ENCODE peak calls at places on chromosome 4, in five cellular contexts. P is vagina; R is fibroblast of lung; B is right lobe of liver; F is effector memory CD4-positive, alpha-beta T cell. X is an unnamed sample.

GRCh38 chr4:128220286-128221235 is 67.1 kb downstream of the PGRMC2 start:
- DNase-seq in P (no peak), R (peak; percentile 74), B (no peak), F (no peak), X (no peak)

GRCh38 chr4:113444386-113444785 is 317.2 kb downstream of the CAMK2D start:
- DNase-seq in P (no peak), R (peak; percentile 85), B (no peak), F (no peak), X (no peak)

GRCh38 chr4:102342404-102343074 is 2.7 kb downstream of the SLC39A8 start:
- DNase-seq in P (no peak), R (no peak), B (no peak), F (no peak), X (no peak)

GRCh38 chr4:139773560-139774318 is 108.1 kb downstream of the MGST2 start:
- DNase-seq in P (no peak), R (no peak), B (no peak), F (no peak), X (no peak)

GRCh38 chr4:75745721-75746199 is 21.4 kb downstream of the USO1 start:
- DNase-seq in P (no peak), R (no peak), B (no peak), F (no peak), X (no peak)

GRCh38 chr4:142840516-142841123 is 5.5 kb downstream of the INPP4B start:
- DNase-seq in P (no peak), R (peak; percentile 79), B (no peak), F (no peak), X (no peak)

GRCh38 chr4:167581449-167581965 is 347.2 kb upstream of the SPOCK3 start:
- DNase-seq in P (no peak), R (no peak), B (peak; percentile 40), F (no peak), X (peak; percentile 23)

GRCh38 chr4:149896428-149896827 is 80.8 kb upstream of the IQCM start:
- DNase-seq in P (no peak), R (peak; percentile 72), B (no peak), F (no peak), X (no peak)

GRCh38 chr4:3374667-3375066 is 67.1 kb upstream of the HGFAC start:
- DNase-seq in P (no peak), R (no peak), B (peak; percentile 60), F (no peak), X (no peak)

GRCh38 chr4:184475096-184475461 is 729 bp upstream of the IRF2 start:
- DNase-seq in P (no peak), R (peak; percentile 71), B (peak; percentile 66), F (peak; percentile 43), X (peak; percentile 78)

GRCh38 chr4:162497564-162498167 is 333.9 kb upstream of the FSTL5 start:
- DNase-seq in P (no peak), R (peak; percentile 63), B (no peak), F (no peak), X (no peak)

GRCh38 chr4:153267013-153267412 is 62.8 kb downstream of the TRIM2 start:
- DNase-seq in P (no peak), R (peak; percentile 93), B (no peak), F (no peak), X (no peak)

GRCh38 chr4:10623862-10624261 is 60.7 kb downstream of the CLNK start:
- DNase-seq in P (no peak), R (no peak), B (no peak), F (no peak), X (no peak)

GRCh38 chr4:137660211-137660610 is 127.9 kb upstream of the PCDH18 start:
- DNase-seq in P (no peak), R (peak; percentile 39), B (no peak), F (no peak), X (no peak)

GRCh38 chr4:140691369-140691768 is 64.8 kb downstream of the TBC1D9 start:
- DNase-seq in P (no peak), R (peak; percentile 67), B (no peak), F (no peak), X (no peak)

GRCh38 chr4:164204434-164204833 is 549.5 kb upstream of the SMIM31 start:
- DNase-seq in P (no peak), R (peak; percentile 11), B (no peak), F (no peak), X (no peak)

GRCh38 chr4:122588453-122589238 is 32.2 kb downstream of the IL21 start:
- DNase-seq in P (no peak), R (peak; percentile 82), B (no peak), F (no peak), X (no peak)

DNA sequence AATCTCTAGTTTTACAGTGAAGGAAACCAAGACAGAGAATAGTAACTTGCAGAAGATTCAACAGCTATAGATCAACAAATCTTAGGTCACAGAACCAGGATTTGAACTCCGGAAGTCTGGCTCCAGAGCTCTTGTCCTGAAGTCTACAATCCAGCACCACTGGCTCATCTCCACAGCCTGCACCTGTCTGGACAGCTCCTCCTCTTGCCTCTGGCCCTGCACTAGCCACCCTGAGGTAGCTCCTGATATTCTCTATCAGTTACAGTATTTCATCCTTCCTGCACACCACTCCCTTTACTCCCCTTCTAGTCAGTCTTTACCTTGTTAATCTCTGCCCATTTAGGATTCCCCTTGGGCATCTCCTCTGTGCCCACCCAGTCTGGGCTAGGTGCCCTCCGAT is 58.1 kb upstream of the LNX1 start:
- DNase-seq in P (no peak), R (no peak), B (no peak), F (no peak), X (no peak)
- H3K4me1 ChIP-seq in P (peaks cover 50% of the 10 kb centered on the region), R (no peaks in the 10 kb centered on the region), B (no peaks in the 10 kb centered on the region), F (no peaks in the 10 kb centered on the region), X (peaks cover 7% of the 10 kb centered on the region)

GRCh38 chr4:25080571-25080970 is 49.8 kb upstream of the LGI2 start:
- DNase-seq in P (no peak), R (no peak), B (no peak), F (no peak), X (no peak)

GRCh38 chr4:25076625-25077413 is 46.1 kb upstream of the LGI2 start:
- DNase-seq in P (no peak), R (no peak), B (no peak), F (no peak), X (peak; percentile 26)

GRCh38 chr4:25075851-25076250 is 45.1 kb upstream of the LGI2 start:
- DNase-seq in P (no peak), R (no peak), B (no peak), F (no peak), X (no peak)

GRCh38 chr4:25075129-25075528 is 44.4 kb upstream of the LGI2 start:
- DNase-seq in P (no peak), R (no peak), B (no peak), F (no peak), X (no peak)

GRCh38 chr4:25078523-25078922 is 47.8 kb upstream of the LGI2 start:
- DNase-seq in P (no peak), R (no peak), B (no peak), F (no peak), X (no peak)
- H3K27ac ChIP-seq in P (no peak overlapping the region), R (no peak overlapping the region), B (no peak overlapping the region), F (no peak overlapping the region), X (no peak overlapping the region)

GRCh38 chr4:1038948-1039492 is 27.6 kb downstream of the FGFRL1 start:
- DNase-seq in P (no peak), R (no peak), B (no peak), F (no peak), X (no peak)
- H3K4me1 ChIP-seq in P (peaks cover 53% of the 10 kb centered on the region), R (peaks cover 16% of the 10 kb centered on the region), B (no peaks in the 10 kb centered on the region), F (no peaks in the 10 kb centered on the region), X (peaks cover 4% of the 10 kb centered on the region)

GRCh38 chr4:80036949-80037348 is 36.1 kb downstream of the ANTXR2 start:
- DNase-seq in P (no peak), R (peak; percentile 84), B (no peak), F (no peak), X (no peak)
- H3K27ac ChIP-seq in P (peak overlapping the region; percentile 78), R (peak overlapping the region; percentile 48), B (peak overlapping the region; percentile 45), F (peak overlapping the region; percentile 57), X (peak overlapping the region; percentile 58)

GRCh38 chr4:6910340-6910959 is 824 bp downstream of the TBC1D14 start:
- DNase-seq in P (no peak), R (no peak), B (peak; percentile 86), F (no peak), X (no peak)
- H3K4me1 ChIP-seq in P (peaks cover 43% of the 10 kb centered on the region), R (peaks cover 8% of the 10 kb centered on the region), B (no peaks in the 10 kb centered on the region), F (peaks cover 37% of the 10 kb centered on the region), X (peaks cover 10% of the 10 kb centered on the region)

X was measured in right cardiac atrium.